ENCODE peak calls at places on chromosomes 2 and 18, in ten cellular contexts. P is CD8-positive, alpha-beta T cell; I is AG10803; K is coronary artery; Z is RWPE1; S is GM23338; W is choroid plexus epithelial cell; Y is tibial artery; M is psoas muscle; R is astrocyte. H is an unnamed sample.

GRCh38 chr2:239523944-239524310 is 123.1 kb upstream of the HDAC4 start:
- DNase-seq in P (no peak), I (peak), K (no peak), Z (no peak), S (no peak), W (no peak), Y (no peak), M (peak), R (no peak), H (no peak)

GRCh38 chr18:6543330-6543908 is 128.7 kb upstream of the L3MBTL4 start:
- DNase-seq in P (no peak), I (peak), K (no peak), Z (peak), S (peak), W (peak), Y (no peak), M (no peak), R (peak), H (no peak)

GRCh38 chr2:134389331-134389835 is 135.5 kb downstream of the MGAT5 start:
- DNase-seq in P (no peak), I (no peak), K (no peak), Z (no peak), S (no peak), W (no peak), Y (no peak), M (no peak), R (no peak), H (no peak)

GRCh38 chr18:7904529-7904928 is 337.4 kb downstream of the PTPRM start:
- DNase-seq in P (no peak), I (peak), K (no peak), Z (peak), S (no peak), W (peak), Y (no peak), M (no peak), R (peak), H (no peak)

GRCh38 chr2:108364676-108365297 is 13.0 kb upstream of the SULT1C4 start:
- DNase-seq in P (no peak), I (peak), K (no peak), Z (no peak), S (no peak), W (peak), Y (no peak), M (no peak), R (peak), H (no peak)

GRCh38 chr2:95149397-95149984 is 10.2 kb downstream of the ZNF514 start:
- DNase-seq in P (no peak), I (no peak), K (no peak), Z (no peak), S (no peak), W (peak), Y (no peak), M (no peak), R (no peak), H (no peak)

GRCh38 chr2:227805578-227805977 is 8.1 kb upstream of the CCL20 start:
- DNase-seq in P (no peak), I (no peak), K (no peak), Z (no peak), S (no peak), W (no peak), Y (no peak), M (no peak), R (peak), H (no peak)

GRCh38 chr2:9721346-9721745 is 90.5 kb upstream of the YWHAQ start:
- DNase-seq in P (no peak), I (no peak), K (no peak), Z (no peak), S (no peak), W (no peak), Y (no peak), M (no peak), R (no peak), H (no peak)

GRCh38 chr2:232999354-232999753 is 13.7 kb downstream of the NGEF start:
- DNase-seq in P (no peak), I (no peak), K (peak), Z (no peak), S (peak), W (no peak), Y (no peak), M (no peak), R (no peak), H (no peak)

GRCh38 chr2:209076151-209076550 is 347.7 kb upstream of the MAP2 start:
- DNase-seq in P (no peak), I (no peak), K (no peak), Z (no peak), S (peak), W (no peak), Y (no peak), M (no peak), R (no peak), H (no peak)

GRCh38 chr2:170396799-170397459 is 219.0 kb downstream of the MYO3B start:
- DNase-seq in P (no peak), I (peak), K (no peak), Z (peak), S (peak), W (peak), Y (no peak), M (no peak), R (peak), H (no peak)

GRCh38 chr2:193231634-193232033 is 1036.9 kb upstream of the TMEFF2 start:
- DNase-seq in P (no peak), I (no peak), K (no peak), Z (no peak), S (no peak), W (no peak), Y (no peak), M (no peak), R (no peak), H (no peak)

GRCh38 chr2:193222456-193222855 is 1027.7 kb upstream of the TMEFF2 start:
- DNase-seq in P (no peak), I (no peak), K (no peak), Z (no peak), S (no peak), W (no peak), Y (no peak), M (no peak), R (no peak), H (no peak)

GRCh38 chr2:193228276-193228675 is 1033.5 kb upstream of the TMEFF2 start:
- DNase-seq in P (no peak), I (no peak), K (no peak), Z (no peak), S (peak), W (no peak), Y (no peak), M (no peak), R (no peak), H (no peak)
- TF ChIP-seq CTCF in P (no peak), I (no peak), K (no peak), Z (no peak), S (peak), W (no peak), Y (no peak), M (no peak), R (no peak), H (no peak)

DNA sequence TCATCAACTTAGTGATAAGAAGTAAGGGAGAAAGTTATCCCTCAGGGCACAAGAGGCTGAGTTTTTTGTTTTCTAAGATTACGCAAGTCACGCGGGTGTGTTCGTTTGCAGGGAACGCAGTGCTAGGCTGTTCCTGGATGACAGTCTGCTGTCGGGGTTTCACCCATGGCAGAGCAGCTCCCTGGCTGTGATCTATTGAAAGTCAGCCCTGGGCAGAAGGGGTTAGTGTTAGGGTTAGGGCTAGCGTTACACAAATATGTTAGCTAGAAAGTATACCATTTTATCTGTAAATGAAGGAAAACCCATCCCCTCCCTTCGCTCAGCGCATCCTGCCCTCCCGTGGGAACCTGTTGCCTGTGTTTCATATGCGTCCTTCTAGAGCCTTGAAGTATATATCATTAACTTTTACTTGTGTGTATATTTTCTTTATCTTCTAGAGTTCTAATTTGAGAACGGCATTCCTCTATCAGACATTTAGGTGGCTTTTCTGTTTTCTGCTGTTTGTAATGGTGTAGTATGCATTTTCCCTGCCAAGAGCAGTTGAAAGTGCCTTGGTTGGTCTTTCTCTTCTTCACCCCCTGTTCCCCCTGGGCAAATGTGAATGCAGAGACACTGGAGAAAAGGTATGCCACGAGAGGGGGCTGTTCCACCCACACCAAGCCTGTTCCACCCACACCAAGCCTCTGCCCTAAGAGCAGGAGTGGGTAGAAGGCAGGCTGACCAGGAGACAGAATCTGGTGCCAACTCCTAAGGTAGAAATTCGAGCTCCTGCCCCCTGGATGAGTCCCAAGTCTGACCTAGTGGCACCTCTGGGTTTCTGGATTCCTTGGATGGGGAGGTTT is 47.0 kb downstream of the ARMC9 start:
- DNase-seq in P (no peak), I (no peak), K (no peak), Z (no peak), S (no peak), W (peak), Y (no peak), M (no peak), R (no peak), H (no peak)
- TF ChIP-seq CTCF in P (no peak), I (no peak), K (no peak), Z (no peak), S (no peak), W (peak), Y (no peak), M (no peak), R (no peak), H (peak)

GRCh38 chr2:113257511-113258264 is 21.0 kb downstream of the PAX8 start:
- DNase-seq in P (no peak), I (no peak), K (no peak), Z (no peak), S (no peak), W (no peak), Y (no peak), M (no peak), R (no peak), H (no peak)
- TF ChIP-seq CTCF in P (no peak), I (no peak), K (no peak), Z (no peak), S (no peak), W (no peak), Y (no peak), M (no peak), R (no peak), H (no peak)

GRCh38 chr2:84299211-84299775 is 159.8 kb downstream of the SUCLG1 start:
- DNase-seq in P (no peak), I (no peak), K (no peak), Z (no peak), S (no peak), W (no peak), Y (no peak), M (no peak), R (no peak), H (no peak)
- TF ChIP-seq CTCF in P (no peak), I (no peak), K (no peak), Z (no peak), S (no peak), W (no peak), Y (no peak), M (no peak), R (no peak), H (no peak)

DNA sequence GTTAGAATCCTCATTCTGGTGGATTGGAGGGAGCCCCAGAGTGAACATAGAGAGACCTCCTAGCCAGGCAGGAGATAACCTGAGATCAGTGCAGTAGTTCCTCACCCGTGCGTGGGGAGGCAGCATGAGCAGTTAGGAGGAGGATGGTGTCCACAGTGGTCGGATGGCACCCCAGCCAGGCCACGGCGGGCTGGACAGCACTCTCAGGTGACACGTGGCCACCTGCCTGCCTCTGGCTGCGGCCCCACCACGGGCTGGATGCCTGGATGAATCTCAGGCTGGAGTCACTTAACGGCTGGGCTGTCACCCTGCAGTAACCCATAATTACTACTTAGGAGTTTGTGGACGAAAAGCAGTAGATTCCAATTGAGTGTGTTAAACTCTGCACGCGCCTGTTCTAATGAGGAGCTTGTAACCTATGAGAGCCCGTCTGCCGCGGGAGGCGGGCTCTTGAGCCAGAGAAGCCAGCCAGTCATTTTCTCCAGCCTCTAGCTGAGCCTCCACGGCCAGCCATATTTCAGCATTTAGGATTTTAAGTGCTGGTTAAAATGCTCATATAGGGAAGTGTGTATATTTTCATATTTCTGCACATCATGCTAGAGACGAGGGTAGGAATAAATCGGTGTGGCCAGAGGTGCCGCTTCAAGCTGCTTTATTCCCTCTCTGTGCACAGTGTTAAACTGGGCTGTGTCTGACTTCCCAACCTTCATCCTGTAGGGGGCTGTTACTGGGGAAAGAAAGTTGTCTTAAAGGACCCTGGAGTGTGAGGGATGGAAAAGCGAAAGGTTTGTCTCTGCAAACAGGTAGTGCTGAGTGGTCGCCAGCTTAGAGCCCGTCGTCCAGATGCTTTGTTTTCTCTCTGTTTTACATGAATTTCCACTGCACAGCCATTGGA is 144.0 kb downstream of the GLI2 start:
- DNase-seq in P (no peak), I (peak), K (no peak), Z (peak), S (peak), W (no peak), Y (peak), M (peak), R (no peak), H (no peak)
- TF ChIP-seq CTCF in P (no peak), I (peak), K (no peak), Z (no peak), S (no peak), W (peak), Y (no peak), M (peak), R (no peak), H (no peak)

GRCh38 chr2:17479875-17480274 is 38.4 kb downstream of the RAD51AP2 start:
- DNase-seq in P (no peak), I (no peak), K (no peak), Z (peak), S (no peak), W (peak), Y (no peak), M (no peak), R (peak), H (no peak)

GRCh38 chr2:17471979-17472378 is 46.3 kb downstream of the RAD51AP2 start:
- DNase-seq in P (no peak), I (no peak), K (no peak), Z (no peak), S (no peak), W (no peak), Y (no peak), M (no peak), R (no peak), H (no peak)

GRCh38 chr2:17476820-17477219 is 41.4 kb downstream of the RAD51AP2 start:
- DNase-seq in P (no peak), I (no peak), K (no peak), Z (no peak), S (no peak), W (peak), Y (no peak), M (no peak), R (no peak), H (no peak)

GRCh38 chr2:17475285-17475684 is 43.0 kb downstream of the RAD51AP2 start:
- DNase-seq in P (no peak), I (no peak), K (no peak), Z (no peak), S (no peak), W (no peak), Y (no peak), M (no peak), R (no peak), H (no peak)

DNA sequence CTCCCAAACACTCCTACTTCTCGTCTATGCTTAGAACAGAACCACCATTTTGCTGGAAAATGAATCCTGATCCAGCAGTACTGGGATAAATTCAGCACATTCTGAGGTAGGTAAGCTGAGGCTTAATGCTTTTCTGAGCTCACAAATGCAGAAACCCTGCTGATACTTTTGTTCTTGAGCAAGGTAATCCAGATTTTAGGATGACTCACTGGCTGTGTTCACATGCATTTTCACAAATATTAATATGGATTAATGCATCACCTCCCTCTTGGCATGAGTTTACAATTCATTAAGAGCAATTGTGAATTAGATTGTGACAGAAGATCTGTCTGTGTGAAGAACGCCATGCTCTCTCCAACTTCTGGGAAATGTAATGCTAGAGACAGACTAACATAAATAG is 42.2 kb downstream of the RAD51AP2 start:
- DNase-seq in P (no peak), I (no peak), K (no peak), Z (no peak), S (no peak), W (peak), Y (no peak), M (no peak), R (no peak), H (no peak)
- TF ChIP-seq CTCF in P (no peak), I (no peak), K (no peak), Z (no peak), S (no peak), W (no peak), Y (no peak), M (no peak), R (no peak), H (no peak)

DNA sequence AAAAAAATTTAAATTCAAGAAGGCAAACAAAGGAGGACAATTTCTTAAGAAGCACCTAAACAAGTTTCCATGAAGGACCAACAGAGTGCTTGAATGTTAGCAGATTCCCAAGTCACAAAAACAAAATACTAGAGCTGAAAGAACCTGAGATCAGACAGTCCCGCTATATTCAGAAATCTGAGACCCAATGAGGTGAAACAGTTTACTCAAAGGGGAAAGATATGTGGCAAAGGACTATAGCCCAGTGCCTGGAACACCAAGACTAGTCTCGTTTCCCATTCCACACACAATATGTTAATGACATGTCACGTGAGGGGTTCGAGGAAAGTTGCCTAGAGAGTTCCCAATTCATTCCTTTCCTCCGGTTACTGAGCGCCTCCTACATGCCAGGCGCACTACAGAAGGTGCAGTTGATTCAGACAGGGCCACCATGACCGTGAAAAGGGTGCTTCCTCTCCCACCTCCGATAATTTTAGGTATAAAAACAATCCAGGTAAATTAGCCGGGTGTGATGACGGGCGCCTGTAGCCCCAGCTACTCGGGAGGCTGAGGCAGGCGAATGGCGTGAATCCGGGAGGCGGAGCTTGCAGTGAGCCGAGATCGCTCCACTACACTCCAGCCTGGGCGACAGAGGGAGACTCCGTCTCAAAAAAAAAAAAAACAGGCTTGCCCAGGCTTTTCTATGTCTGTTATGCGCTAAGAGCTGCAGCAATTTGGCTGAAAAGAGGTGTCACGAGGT is 617 bp downstream of the SRBD1 start:
- DNase-seq in P (peak), I (peak), K (peak), Z (peak), S (peak), W (peak), Y (peak), M (peak), R (peak), H (peak)
- TF ChIP-seq CTCF in P (no peak), I (peak), K (no peak), Z (peak), S (peak), W (peak), Y (no peak), M (peak), R (peak), H (peak)

DNA sequence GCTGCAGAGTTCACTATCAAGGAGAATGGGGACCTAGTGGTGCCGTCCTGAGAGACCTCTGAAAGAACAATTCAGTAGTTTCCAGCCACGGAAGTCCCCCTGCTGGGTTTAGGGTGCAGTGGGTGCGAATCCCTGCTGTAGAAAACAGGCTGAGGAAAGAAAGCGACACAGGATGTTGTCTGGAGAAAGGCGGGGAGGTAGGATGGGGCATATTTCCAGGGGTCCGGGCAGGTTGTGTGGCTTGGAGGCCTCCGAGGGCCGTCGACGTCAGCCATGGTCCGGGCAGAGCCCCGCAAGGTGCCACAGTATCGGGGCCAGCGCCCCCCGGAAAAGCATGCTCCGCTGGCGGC is 807 bp upstream of the CREB1 start:
- DNase-seq in P (peak), I (peak), K (peak), Z (peak), S (peak), W (peak), Y (no peak), M (no peak), R (no peak), H (no peak)
- TF ChIP-seq CTCF in P (peak), I (peak), K (no peak), Z (peak), S (no peak), W (peak), Y (no peak), M (no peak), R (no peak), H (peak)